ENCODE peak calls at places on chromosomes 16 and 17, in four cellular contexts. B is naive thymus-derived CD4-positive, alpha-beta T cell; P is HAP-1; M is HL-60. F is an unnamed sample.
A peak's percentile ranks its signal among the peaks of the same experiment; 100 is the strongest.

GRCh38 chr17:80951121-80952090 is 40.2 kb upstream of the CHMP6 start:
- DNase-seq in P (no peak), B (no peak), M (no peak), F (no peak)

GRCh38 chr16:18966791-18967190 is 16.9 kb upstream of the TMC7 start:
- DNase-seq in M (no peak), B (no peak), P (no peak), F (no peak)

GRCh38 chr17:63439682-63440081 is 6.4 kb downstream of the CYB561 start:
- DNase-seq in B (no peak), M (no peak), P (no peak), F (no peak)

GRCh38 chr16:305916-306315 is 23.0 kb downstream of the PDIA2 start:
- DNase-seq in P (no peak), M (no peak), B (no peak), F (no peak)

GRCh38 chr17:55795098-55795497 is 44.2 kb downstream of the PCTP start:
- DNase-seq in B (no peak), M (no peak), P (no peak), F (no peak)

GRCh38 chr16:5003211-5003610 is 30.5 kb downstream of the NAGPA start:
- DNase-seq in B (no peak), P (no peak), M (no peak), F (no peak)

GRCh38 chr17:43453331-43453812 is 30.4 kb upstream of the DHX8 start:
- DNase-seq in B (no peak), P (no peak), M (no peak), F (no peak)

GRCh38 chr17:968812-969766 is 10.5 kb downstream of the NXN start:
- DNase-seq in M (no peak), B (no peak), P (no peak), F (no peak)

GRCh38 chr16:48408688-48409087 is 23.5 kb upstream of the SIAH1 start:
- DNase-seq in P (no peak), M (no peak), B (no peak), F (no peak)

GRCh38 chr17:36877774-36878173 is 59.5 kb upstream of the LHX1 start:
- DNase-seq in M (no peak), P (no peak), B (no peak), F (no peak)

GRCh38 chr17:7844292-7845154 is 10.3 kb upstream of the TMEM88 start:
- DNase-seq in B (peak; percentile 87), M (no peak), P (peak; percentile 94), F (peak; percentile 63)

GRCh38 chr16:674968-675883 is at the start of gene RHBDL1:
- DNase-seq in P (no peak), M (peak; percentile 76), B (no peak), F (no peak)

GRCh38 chr17:29038511-29039300 is 4.2 kb upstream of the PIPOX start:
- DNase-seq in P (peak; percentile 33), B (no peak), M (no peak), F (no peak)

GRCh38 chr17:33200116-33200515 is 93.0 kb downstream of the ASIC2 start:
- DNase-seq in P (no peak), M (no peak), B (no peak), F (no peak)

GRCh38 chr17:4576729-4577322 is 7.5 kb upstream of the SMTNL2 start:
- DNase-seq in M (no peak), P (no peak), B (no peak), F (no peak)

GRCh38 chr17:8076502-8077266 is 10.8 kb downstream of the ALOX12B start:
- DNase-seq in P (no peak), M (no peak), B (no peak), F (no peak)

GRCh38 chr17:55601874-55602364 is 90.7 kb upstream of the SMIM36 start:
- DNase-seq in M (no peak), P (peak; percentile 39), B (no peak), F (peak; percentile 23)

GRCh38 chr16:57064995-57065394 is 27.4 kb upstream of the CPNE2 start:
- DNase-seq in M (no peak), B (no peak), P (no peak), F (no peak)

GRCh38 chr16:16029431-16030011 is 80.1 kb downstream of the ABCC1 start:
- DNase-seq in B (no peak), P (no peak), M (no peak), F (no peak)

GRCh38 chr16:74480150-74481029 is 59.1 kb upstream of the CLEC18B start:
- DNase-seq in B (no peak), P (peak; percentile 82), M (no peak), F (no peak)

GRCh38 chr16:59758848-59759247 is 1024.7 kb upstream of the GOT2 start:
- DNase-seq in B (no peak), M (no peak), P (no peak), F (no peak)

GRCh38 chr16:49183911-49184310 is 97.7 kb downstream of the CBLN1 start:
- DNase-seq in B (no peak), M (no peak), P (no peak), F (peak; percentile 3)

GRCh38 chr17:67785122-67785477 is 40.2 kb upstream of the BPTF start:
- DNase-seq in P (no peak), B (no peak), M (no peak), F (no peak)

GRCh38 chr17:30716461-30717289 is 107.8 kb downstream of the CRLF3 start:
- DNase-seq in P (no peak), B (no peak), M (no peak), F (no peak)

GRCh38 chr16:5350118-5350517 is 252.5 kb upstream of the EEF2KMT start:
- DNase-seq in B (no peak), P (no peak), M (no peak), F (no peak)

GRCh38 chr16:52713740-52714139 is 166.8 kb upstream of the TOX3 start:
- DNase-seq in B (no peak), P (no peak), M (no peak), F (no peak)

GRCh38 chr16:2151188-2152091 is 3.0 kb downstream of the RAB26 start:
- DNase-seq in B (no peak), P (peak; percentile 58), M (no peak), F (no peak)

DNA sequence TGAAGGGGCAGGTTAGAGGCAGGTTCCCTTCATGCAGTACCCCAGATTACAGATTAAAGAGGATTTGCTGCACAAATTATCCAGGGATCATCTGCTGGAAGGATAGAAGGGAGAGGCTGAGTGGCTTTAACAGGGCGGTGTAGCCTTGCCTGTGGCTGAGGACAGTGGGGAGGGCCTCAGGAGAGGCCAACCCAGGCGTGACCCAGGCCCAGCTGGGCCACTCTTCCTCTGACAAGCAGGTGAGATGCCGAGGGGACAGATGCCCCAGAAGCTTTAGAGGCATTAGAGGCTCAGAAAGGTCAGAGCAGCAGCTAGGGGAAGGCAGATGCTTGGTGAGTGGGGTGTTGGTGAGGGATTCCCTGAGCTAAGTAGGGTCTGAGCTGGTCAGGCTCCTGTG is 18.1 kb upstream of the MTMR4 start:
- DNase-seq in B (no peak), P (no peak), M (no peak), F (no peak)
- H3K4me3 ChIP-seq in B (peak overlapping the region; percentile 47), P (peak overlapping the region; percentile 33), M (no peak overlapping the region), F (no peak overlapping the region)

GRCh38 chr17:38848557-38848891 is 5.0 kb downstream of the RPL23 start:
- DNase-seq in B (no peak), M (no peak), P (no peak), F (no peak)

GRCh38 chr17:38848939-38849563 is 4.5 kb downstream of the RPL23 start:
- DNase-seq in M (no peak), P (no peak), B (no peak), F (no peak)

DNA sequence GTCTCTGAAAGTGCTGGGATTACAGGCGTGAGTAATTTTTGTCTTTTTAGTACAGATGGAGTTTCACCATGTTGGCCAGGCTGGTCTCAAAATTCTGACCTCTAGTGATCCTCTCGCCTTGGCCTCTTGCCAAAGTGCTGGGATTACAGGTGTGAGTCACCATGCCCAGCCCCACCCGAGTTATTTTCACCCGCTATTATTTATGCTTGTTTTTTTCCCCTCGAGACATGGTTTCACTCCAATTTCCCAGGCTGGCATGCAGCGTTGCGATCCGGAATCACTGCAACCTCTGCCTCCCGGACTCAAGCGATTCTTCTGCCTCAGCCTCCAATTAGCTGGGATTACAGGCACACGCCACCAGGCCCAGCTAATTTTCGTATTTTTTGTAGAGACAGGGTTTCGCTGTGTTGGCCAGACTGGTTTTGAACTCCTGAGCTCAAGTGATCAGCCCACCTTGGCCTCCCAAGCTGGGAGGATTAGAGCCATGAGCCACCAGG is 9.2 kb downstream of the RPL23 start:
- DNase-seq in B (no peak), P (no peak), M (no peak), F (no peak)
- H3K4me3 ChIP-seq in B (no peak overlapping the region), P (no peak overlapping the region), M (no peak overlapping the region), F (no peak overlapping the region)

DNA sequence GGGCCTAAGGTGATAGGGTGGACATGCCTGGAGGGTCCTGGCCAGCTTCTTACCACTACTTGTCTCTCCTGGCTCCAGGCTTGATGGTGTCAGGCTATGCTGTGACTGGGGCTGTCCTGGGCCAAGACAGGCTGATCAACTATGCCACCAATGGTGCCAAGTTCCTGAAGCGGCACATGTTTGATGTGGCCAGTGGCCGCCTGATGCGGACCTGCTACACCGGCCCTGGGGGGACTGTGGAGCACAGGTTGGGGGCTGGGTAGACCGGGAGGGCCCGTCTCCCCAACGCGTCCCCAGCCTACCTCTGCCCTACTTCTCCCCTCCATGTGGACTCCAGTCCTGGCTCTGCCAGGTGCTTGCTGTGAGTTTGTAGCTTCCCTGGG is 4.5 kb downstream of the SPATA20 start:
- DNase-seq in P (no peak), M (no peak), B (no peak), F (no peak)
- H3K4me3 ChIP-seq in P (no peak overlapping the region), M (no peak overlapping the region), B (no peak overlapping the region), F (no peak overlapping the region)

GRCh38 chr17:11205656-11206055 is 35.4 kb upstream of the SHISA6 start:
- DNase-seq in M (no peak), B (no peak), P (no peak), F (no peak)
- H3K4me3 ChIP-seq in M (no peak overlapping the region), B (no peak overlapping the region), P (no peak overlapping the region), F (no peak overlapping the region)

GRCh38 chr17:40561871-40562611 is 3.2 kb downstream of the CCR7 start:
- DNase-seq in M (no peak), P (no peak), B (peak; percentile 65), F (peak; percentile 62)
- H3K4me3 ChIP-seq in M (no peak overlapping the region), P (no peak overlapping the region), B (peak overlapping the region; percentile 90), F (no peak overlapping the region)

DNA sequence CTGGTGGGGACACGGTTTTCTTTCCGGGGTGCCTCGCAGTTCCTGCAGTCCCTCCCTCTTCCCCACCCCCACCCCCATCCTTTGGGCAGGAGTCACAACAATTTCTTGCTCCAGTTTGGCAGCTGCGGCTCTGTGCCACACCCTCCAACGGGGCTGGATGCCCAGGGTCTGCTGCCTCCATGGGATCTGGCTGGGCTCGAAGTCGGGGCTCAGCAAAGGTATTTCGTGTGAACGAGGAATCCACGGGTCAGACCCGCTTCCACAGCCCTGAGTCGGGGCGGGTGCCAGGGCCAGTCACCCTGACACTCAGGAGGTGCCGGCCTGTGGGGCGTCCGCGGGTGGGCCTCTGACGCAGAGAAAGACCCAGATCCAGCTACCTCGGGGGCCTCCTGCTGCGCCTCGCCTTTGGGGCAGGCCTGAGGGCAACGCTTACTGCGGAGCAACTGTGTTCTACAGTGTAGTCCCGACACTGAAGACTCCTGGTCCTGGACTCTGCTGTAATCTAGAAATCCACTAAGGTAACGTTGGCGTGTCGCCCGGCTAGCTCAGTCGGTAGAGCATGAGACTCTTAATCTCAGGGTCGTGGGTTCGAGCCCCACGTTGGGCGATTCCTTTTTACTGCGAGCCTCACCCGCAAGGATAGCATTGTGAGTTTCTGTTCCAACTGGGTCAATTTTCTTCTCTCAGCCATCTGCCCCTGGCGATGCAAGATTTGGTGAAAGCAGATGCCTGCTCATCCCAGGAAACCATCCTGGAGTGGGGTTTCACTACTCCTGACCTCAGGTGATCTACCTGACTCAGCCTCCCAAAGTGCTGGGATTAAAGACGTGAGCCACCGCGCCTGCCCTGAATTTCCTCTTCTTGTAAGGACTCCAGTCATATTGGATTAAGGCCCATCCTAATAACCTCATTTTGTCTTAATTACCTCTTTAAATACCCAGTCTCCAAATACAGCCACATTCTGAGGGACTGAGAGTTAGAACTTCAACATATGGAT is 12.5 kb upstream of the OR1F1 start:
- DNase-seq in M (no peak), P (no peak), B (no peak), F (no peak)
- H3K4me3 ChIP-seq in M (no peak overlapping the region), P (no peak overlapping the region), B (no peak overlapping the region), F (no peak overlapping the region)